ENCODE peak calls at places on chromosome 16, in four cellular contexts. D is OCI-LY7, X is LoVo, P is epithelial cell of esophagus. V is an unnamed sample.

GRCh38 chr16:84608281-84608680 is 9.6 kb downstream of the COTL1 start:
- DNase-seq in D (no peak), X (no peak), P (no peak), V (no peak)

GRCh38 chr16:78364501-78364900 is 265.0 kb downstream of the WWOX start:
- DNase-seq in D (no peak), X (no peak), P (no peak), V (no peak)

GRCh38 chr16:17773698-17774101 is 302.9 kb upstream of the XYLT1 start:
- DNase-seq in D (no peak), X (no peak), P (no peak), V (no peak)

GRCh38 chr16:19875900-19876299 is 8.7 kb downstream of the GPRC5B start:
- DNase-seq in D (no peak), X (no peak), P (peak), V (no peak)

GRCh38 chr16:21656795-21657768 is 4.7 kb upstream of the IGSF6 start:
- DNase-seq in D (peak), X (peak), P (peak), V (peak)

GRCh38 chr16:86252596-86252995 is 257.7 kb upstream of the FOXF1 start:
- DNase-seq in D (peak), X (no peak), P (no peak), V (no peak)

GRCh38 chr16:84868829-84869457 is 49.2 kb downstream of the CRISPLD2 start:
- DNase-seq in D (no peak), X (no peak), P (no peak), V (no peak)

GRCh38 chr16:55701442-55702319 is 45.9 kb downstream of the SLC6A2 start:
- DNase-seq in D (peak), X (peak), P (peak), V (peak)

GRCh38 chr16:13521356-13521755 is 398.6 kb upstream of the ERCC4 start:
- DNase-seq in D (no peak), X (no peak), P (no peak), V (no peak)

GRCh38 chr16:75481475-75481874 is 13.8 kb downstream of the CHST6 start:
- DNase-seq in D (no peak), X (no peak), P (no peak), V (no peak)

GRCh38 chr16:35911899-35912298 is 2452.5 kb downstream of the TP53TG3F start:
- DNase-seq in D (no peak), X (no peak), P (no peak), V (no peak)

GRCh38 chr16:4246777-4247476 is 5.0 kb upstream of the SRL start:
- DNase-seq in D (no peak), X (no peak), P (no peak), V (no peak)

GRCh38 chr16:89119161-89119621 is 25.5 kb downstream of the ACSF3 start:
- DNase-seq in D (no peak), X (no peak), P (no peak), V (no peak)

GRCh38 chr16:68091604-68092261 is 6.6 kb downstream of the NFATC3 start:
- DNase-seq in D (no peak), X (peak), P (peak), V (peak)

GRCh38 chr16:67387479-67388079 is 5.7 kb downstream of the TPPP3 start:
- DNase-seq in D (no peak), X (no peak), P (no peak), V (no peak)

GRCh38 chr16:73082608-73083007 is 34.7 kb upstream of the ZFHX3 start:
- DNase-seq in D (no peak), X (peak), P (peak), V (peak)

GRCh38 chr16:29237971-29238370 is 168.5 kb downstream of the NPIPB11 start:
- DNase-seq in D (no peak), X (no peak), P (no peak), V (no peak)

GRCh38 chr16:75109732-75110243 is 6.8 kb downstream of the LDHD start:
- DNase-seq in D (peak), X (no peak), P (peak), V (no peak)

GRCh38 chr16:31488630-31489564 is 6.0 kb downstream of the SLC5A2 start:
- DNase-seq in D (no peak), X (no peak), P (peak), V (no peak)

GRCh38 chr16:49469930-49470451 is 96.4 kb downstream of the C16orf78 start:
- DNase-seq in D (no peak), X (no peak), P (no peak), V (no peak)

GRCh38 chr16:57446530-57447141 is 549 bp downstream of the CIAPIN1 start:
- DNase-seq in D (peak), X (peak), P (peak), V (peak)

GRCh38 chr16:49849037-49849436 is 6.9 kb downstream of the ZNF423 start:
- DNase-seq in D (no peak), X (no peak), P (no peak), V (no peak)

GRCh38 chr16:3578121-3578520 is 918 bp upstream of the NLRC3 start:
- DNase-seq in D (peak), X (no peak), P (no peak), V (no peak)

GRCh38 chr16:18958621-18959578 is 24.8 kb upstream of the TMC7 start:
- DNase-seq in D (no peak), X (no peak), P (no peak), V (peak)

GRCh38 chr16:22373662-22374310 is 633 bp downstream of the CDR2 start:
- DNase-seq in D (peak), X (no peak), P (peak), V (no peak)

GRCh38 chr16:20910781-20911321 is 10.3 kb downstream of the LYRM1 start:
- DNase-seq in D (no peak), X (peak), P (peak), V (peak)

V was measured in RWPE1.